ENCODE peak calls at places on chromosome 16, in five cellular contexts. W, T, N, R and F are unnamed samples.
A peak's percentile ranks its signal among the peaks of the same experiment; 100 is the strongest.

GRCh38 chr16:58002411-58002790 is 1.2 kb downstream of the USB1 start:
- DNase-seq in W (no peak), T (no peak), N (no peak), R (no peak), F (no peak)

GRCh38 chr16:19618876-19619275 is 63.4 kb downstream of the VPS35L start:
- DNase-seq in W (no peak), T (no peak), N (no peak), R (no peak), F (no peak)

GRCh38 chr16:47887496-47887895 is 268.3 kb downstream of the ABCC12 start:
- DNase-seq in W (no peak), T (peak; percentile 5), N (no peak), R (no peak), F (no peak)

GRCh38 chr16:17467923-17468540 is 2.7 kb downstream of the XYLT1 start:
- DNase-seq in W (peak; percentile 39), T (no peak), N (no peak), R (peak; percentile 25), F (peak; percentile 46)

GRCh38 chr16:54928016-54928356 is 2.7 kb upstream of the IRX5 start:
- DNase-seq in W (no peak), T (no peak), N (no peak), R (no peak), F (no peak)

GRCh38 chr16:87297918-87298631 is 19.1 kb downstream of the C16orf95 start:
- DNase-seq in W (peak; percentile 29), T (no peak), N (no peak), R (peak; percentile 37), F (peak; percentile 46)

GRCh38 chr16:11253009-11253994 is 2.7 kb downstream of the SOCS1 start:
- DNase-seq in W (peak; percentile 60), T (no peak), N (no peak), R (peak; percentile 54), F (peak; percentile 49)

GRCh38 chr16:49811630-49812334 is 44.1 kb downstream of the ZNF423 start:
- DNase-seq in W (no peak), T (peak; percentile 11), N (no peak), R (no peak), F (no peak)

GRCh38 chr16:58110590-58111330 is 18.4 kb downstream of the CFAP20 start:
- DNase-seq in W (no peak), T (no peak), N (no peak), R (no peak), F (no peak)

GRCh38 chr16:83953796-83954576 is 946 bp downstream of the OSGIN1 start:
- DNase-seq in W (no peak), T (no peak), N (no peak), R (peak; percentile 10), F (no peak)

GRCh38 chr16:78666318-78666717 is 566.9 kb downstream of the WWOX start:
- DNase-seq in W (no peak), T (no peak), N (no peak), R (no peak), F (no peak)

GRCh38 chr16:84839054-84839453 is 19.3 kb downstream of the CRISPLD2 start:
- DNase-seq in W (no peak), T (no peak), N (no peak), R (no peak), F (no peak)

GRCh38 chr16:85086347-85087291 is 25.7 kb downstream of the CIBAR2 start:
- DNase-seq in W (peak; percentile 82), T (no peak), N (peak; percentile 42), R (peak; percentile 81), F (peak; percentile 79)

GRCh38 chr16:49588729-49589384 is 215.3 kb downstream of the C16orf78 start:
- DNase-seq in W (no peak), T (peak; percentile 10), N (no peak), R (no peak), F (no peak)

GRCh38 chr16:10878328-10878643 is 1.3 kb downstream of the CIITA start:
- DNase-seq in W (no peak), T (no peak), N (no peak), R (no peak), F (no peak)

GRCh38 chr16:74984194-74984669 is 691 bp downstream of the WDR59 start:
- DNase-seq in W (peak; percentile 33), T (no peak), N (no peak), R (peak; percentile 22), F (no peak)

GRCh38 chr16:14560523-14560922 is 69.5 kb downstream of the PARN start:
- DNase-seq in W (no peak), T (no peak), N (no peak), R (no peak), F (no peak)

GRCh38 chr16:65867276-65867990 is 499.1 kb upstream of the CDH5 start:
- DNase-seq in W (no peak), T (no peak), N (no peak), R (no peak), F (no peak)